ENCODE peak calls at places on chromosomes 2 and 18, in seven cellular contexts. P is neural crest cell; V is stimulated activated naive CD4-positive, alpha-beta T cell; X is effector CD4-positive, alpha-beta T cell; F is mesenteric fat pad; I is fibroblast of mammary gland; A is AG04450. R is an unnamed sample.

GRCh38 chr2:206983156-206983875 is 44.0 kb downstream of the CPO start:
- DNase-seq in P (no peak), V (no peak), X (no peak), F (no peak), I (peak; percentile 70), A (no peak), R (no peak)

GRCh38 chr18:5909130-5909529 is 13.8 kb upstream of the TMEM200C start:
- DNase-seq in P (no peak), V (no peak), X (no peak), F (no peak), I (no peak), A (no peak), R (no peak)

GRCh38 chr2:189526936-189527654 is 53.5 kb downstream of the SLC40A1 start:
- DNase-seq in P (no peak), V (no peak), X (no peak), F (no peak), I (no peak), A (no peak), R (no peak)

GRCh38 chr2:71749671-71750101 is 296.3 kb downstream of the DYSF start:
- DNase-seq in P (no peak), V (no peak), X (no peak), F (no peak), I (peak; percentile 55), A (no peak), R (no peak)

GRCh38 chr2:214378455-214379103 is 32.3 kb upstream of the VWC2L start:
- DNase-seq in P (no peak), V (no peak), X (no peak), F (no peak), I (no peak), A (no peak), R (no peak)

GRCh38 chr18:34551824-34552223 is 158.3 kb upstream of the DTNA start:
- DNase-seq in P (no peak), V (no peak), X (no peak), F (no peak), I (no peak), A (no peak), R (no peak)

GRCh38 chr2:57177176-57177575 is 869.4 kb upstream of the VRK2 start:
- DNase-seq in P (no peak), V (no peak), X (no peak), F (no peak), I (no peak), A (no peak), R (no peak)

GRCh38 chr2:102229141-102229764 is 42.4 kb downstream of the IL1RL2 start:
- DNase-seq in P (no peak), V (no peak), X (no peak), F (no peak), I (peak; percentile 90), A (no peak), R (no peak)

GRCh38 chr2:8549942-8550341 is 131.9 kb upstream of the ID2 start:
- DNase-seq in P (no peak), V (no peak), X (no peak), F (no peak), I (no peak), A (no peak), R (no peak)

GRCh38 chr18:41370740-41371623 is 584.1 kb upstream of the PIK3C3 start:
- DNase-seq in P (no peak), V (no peak), X (no peak), F (no peak), I (no peak), A (no peak), R (no peak)

GRCh38 chr18:6994719-6995430 is 122.7 kb downstream of the LAMA1 start:
- DNase-seq in P (no peak), V (no peak), X (no peak), F (no peak), I (peak; percentile 1), A (no peak), R (no peak)

GRCh38 chr2:8119782-8120551 is 561.9 kb upstream of the ID2 start:
- DNase-seq in P (no peak), V (no peak), X (no peak), F (no peak), I (peak; percentile 75), A (no peak), R (no peak)

GRCh38 chr2:160358051-160358450 is 135.6 kb downstream of the RBMS1 start:
- DNase-seq in P (no peak), V (no peak), X (no peak), F (no peak), I (peak; percentile 91), A (no peak), R (no peak)

GRCh38 chr2:181575024-181575649 is 81.8 kb downstream of the CERKL start:
- DNase-seq in P (no peak), V (no peak), X (no peak), F (no peak), I (no peak), A (no peak), R (no peak)

GRCh38 chr18:13286456-13287125 is 68.0 kb downstream of the LDLRAD4 start:
- DNase-seq in P (no peak), V (no peak), X (no peak), F (no peak), I (no peak), A (no peak), R (no peak)

GRCh38 chr2:29164101-29164846 is 49.1 kb downstream of the CLIP4 start:
- DNase-seq in P (no peak), V (no peak), X (no peak), F (no peak), I (no peak), A (no peak), R (no peak)

GRCh38 chr2:68287580-68288441 is 31.9 kb downstream of the CNRIP1 start:
- DNase-seq in P (no peak), V (no peak), X (no peak), F (no peak), I (peak; percentile 65), A (no peak), R (no peak)

GRCh38 chr18:40222736-40223135 is 1732.3 kb upstream of the PIK3C3 start:
- DNase-seq in P (no peak), V (no peak), X (no peak), F (no peak), I (peak; percentile 12), A (no peak), R (no peak)

GRCh38 chr2:216319771-216320170 is 52.5 kb downstream of the MARCHF4 start:
- DNase-seq in P (no peak), V (no peak), X (no peak), F (no peak), I (no peak), A (no peak), R (no peak)

GRCh38 chr2:66888791-66889631 is 454.1 kb downstream of the MEIS1 start:
- DNase-seq in P (no peak), V (no peak), X (no peak), F (no peak), I (peak; percentile 100), A (peak; percentile 97), R (no peak)

GRCh38 chr2:130963849-130964793 is 127.4 kb downstream of the ARHGEF4 start:
- DNase-seq in P (peak; percentile 38), V (no peak), X (no peak), F (no peak), I (no peak), A (no peak), R (no peak)

GRCh38 chr18:2709316-2709715 is 53.8 kb downstream of the SMCHD1 start:
- DNase-seq in P (no peak), V (no peak), X (no peak), F (no peak), I (no peak), A (no peak), R (no peak)

GRCh38 chr2:11102956-11103860 is 52.1 kb upstream of the SLC66A3 start:
- DNase-seq in P (no peak), V (no peak), X (no peak), F (peak; percentile 71), I (no peak), A (no peak), R (no peak)

GRCh38 chr2:52220393-52220792 is 1188.5 kb upstream of the NRXN1 start:
- DNase-seq in P (no peak), V (no peak), X (no peak), F (no peak), I (no peak), A (no peak), R (no peak)

GRCh38 chr2:1499033-1499795 is 86.0 kb downstream of the TPO start:
- DNase-seq in P (no peak), V (no peak), X (no peak), F (peak; percentile 53), I (no peak), A (no peak), R (no peak)

GRCh38 chr2:218869064-218869463 is 9.5 kb downstream of the WNT6 start:
- DNase-seq in P (no peak), V (no peak), X (no peak), F (no peak), I (no peak), A (no peak), R (no peak)

GRCh38 chr18:11005528-11005927 is 143.8 kb downstream of the PIEZO2 start:
- DNase-seq in P (no peak), V (no peak), X (no peak), F (no peak), I (peak; percentile 74), A (peak; percentile 90), R (peak; percentile 75)

GRCh38 chr2:201127570-201127969 is 11.6 kb downstream of the CFLAR start:
- DNase-seq in P (no peak), V (no peak), X (peak; percentile 35), F (no peak), I (peak; percentile 85), A (peak; percentile 18), R (no peak)

GRCh38 chr2:240212425-240213225 is 72.2 kb upstream of the OTOS start:
- DNase-seq in P (no peak), V (no peak), X (no peak), F (peak; percentile 69), I (no peak), A (no peak), R (no peak)

GRCh38 chr2:213696427-213696826 is 412.2 kb downstream of the SPAG16 start:
- DNase-seq in P (no peak), V (no peak), X (no peak), F (no peak), I (no peak), A (no peak), R (no peak)

GRCh38 chr18:6934859-6935258 is 182.7 kb downstream of the LAMA1 start:
- DNase-seq in P (no peak), V (no peak), X (no peak), F (no peak), I (no peak), A (no peak), R (no peak)

R was measured in HuH-7.5.